ENCODE peak calls at places on chromosome 1, in eight cellular contexts. Z, S, D, N, H, Y, C and Q are unnamed samples.
A peak's percentile ranks its signal among the peaks of the same experiment; 100 is the strongest.

GRCh38 chr1:23718482-23718881 is 24.8 kb upstream of the ELOA start:
- DNase-seq in N (no peak), S (peak; percentile 40), H (peak; percentile 78), C (no peak), Z (no peak), Y (peak; percentile 27), D (no peak), Q (peak; percentile 12)

GRCh38 chr1:117051224-117052064 is 8.7 kb upstream of the TTF2 start:
- DNase-seq in N (no peak), H (no peak), C (peak; percentile 73), Z (no peak), Y (no peak), S (no peak), D (no peak), Q (no peak)

GRCh38 chr1:147757015-147757990 is 3.1 kb downstream of the GJA5 start:
- DNase-seq in Y (no peak), H (no peak), Z (no peak), N (no peak), S (no peak), C (no peak), D (no peak), Q (no peak)

GRCh38 chr1:64956733-64957441 is 9.5 kb downstream of the JAK1 start:
- DNase-seq in N (no peak), D (no peak), S (no peak), Z (no peak), H (no peak), Y (no peak), C (peak; percentile 78), Q (no peak)

GRCh38 chr1:19458815-19459417 is 26.4 kb downstream of the CAPZB start:
- DNase-seq in D (no peak), C (no peak), S (no peak), Y (no peak), H (no peak), Z (no peak), N (no peak), Q (no peak)

GRCh38 chr1:54567961-54568360 is 19.9 kb downstream of the ACOT11 start:
- DNase-seq in Y (no peak), H (no peak), C (no peak), N (no peak), D (no peak), S (no peak), Z (no peak), Q (no peak)

GRCh38 chr1:156582388-156583022 is 3.0 kb downstream of the TTC24 start:
- DNase-seq in Y (no peak), Z (no peak), D (no peak), S (no peak), N (no peak), H (no peak), C (peak; percentile 77), Q (no peak)

GRCh38 chr1:240712014-240712731 is 100.2 kb upstream of the GREM2 start:
- DNase-seq in H (no peak), C (no peak), Z (no peak), Y (no peak), D (no peak), S (no peak), N (no peak), Q (no peak)

GRCh38 chr1:208059328-208060017 is 148.5 kb upstream of the CD34 start:
- DNase-seq in D (no peak), Y (no peak), Z (no peak), H (no peak), S (no peak), N (no peak), C (no peak), Q (no peak)

GRCh38 chr1:165371588-165372235 is 15.2 kb upstream of the LMX1A start:
- DNase-seq in H (no peak), N (no peak), Z (no peak), S (no peak), C (no peak), D (no peak), Y (no peak), Q (no peak)

GRCh38 chr1:214708321-214708960 is 105.4 kb downstream of the CENPF start:
- DNase-seq in Z (no peak), D (no peak), S (peak; percentile 43), C (no peak), Y (no peak), H (no peak), N (no peak), Q (no peak)

GRCh38 chr1:79193211-79194079 is 186.9 kb upstream of the ADGRL4 start:
- DNase-seq in Z (peak; percentile 15), H (peak; percentile 8), S (peak; percentile 74), C (no peak), N (no peak), Y (no peak), D (no peak), Q (no peak)

GRCh38 chr1:56644064-56644940 is 812 bp upstream of the PRKAA2 start:
- DNase-seq in N (no peak), S (peak; percentile 32), Z (no peak), H (peak; percentile 66), Y (no peak), D (peak; percentile 49), C (no peak), Q (peak; percentile 79)

GRCh38 chr1:181660621-181661020 is 177.3 kb downstream of the CACNA1E start:
- DNase-seq in H (no peak), S (no peak), C (no peak), D (no peak), Y (no peak), N (no peak), Z (no peak), Q (no peak)

GRCh38 chr1:118298397-118298796 is 113.4 kb upstream of the SPAG17 start:
- DNase-seq in Z (no peak), H (no peak), C (no peak), S (no peak), Y (no peak), D (no peak), N (no peak), Q (no peak)